ENCODE peak calls at places on chromosomes 12 and 14, in ten cellular contexts. K, X, U, C, Y, N, T, Z, D and E are unnamed samples.

GRCh38 chr14:105299654-105300541 is 903 bp downstream of the BRF1 start:
- DNase-seq in T (no peak), Y (peak; percentile 14), U (no peak), K (no peak), C (no peak), N (peak; percentile 37), X (no peak), Z (no peak), D (no peak), E (peak; percentile 37)

GRCh38 chr12:31521972-31522371 is 69.0 kb downstream of the DENND5B start:
- DNase-seq in X (no peak), C (no peak), K (no peak), N (no peak), T (no peak), D (no peak), U (no peak), Z (no peak), Y (no peak), E (no peak)

GRCh38 chr12:109346920-109347319 is 780 bp upstream of the MYO1H start:
- DNase-seq in Y (no peak), U (peak; percentile 37), T (peak; percentile 21), D (no peak), Z (no peak), C (no peak), K (no peak), N (no peak), X (no peak), E (peak; percentile 36)

GRCh38 chr14:102603293-102603907 is 11.0 kb downstream of the RCOR1 start:
- DNase-seq in C (no peak), N (no peak), X (no peak), K (no peak), U (no peak), Y (no peak), T (no peak), Z (no peak), D (no peak), E (no peak)

GRCh38 chr12:30138483-30138882 is 354.7 kb upstream of the TMTC1 start:
- DNase-seq in U (no peak), N (no peak), Z (no peak), C (no peak), T (no peak), Y (no peak), K (no peak), D (no peak), X (no peak), E (no peak)

GRCh38 chr12:25313591-25313990 is 62.9 kb upstream of the KRAS start:
- DNase-seq in U (no peak), Z (no peak), Y (no peak), N (no peak), T (no peak), D (no peak), C (no peak), K (no peak), X (no peak), E (no peak)

GRCh38 chr12:1509703-1510395 is 84.5 kb downstream of the FBXL14 start:
- DNase-seq in U (no peak), K (no peak), C (no peak), T (no peak), D (no peak), X (no peak), Z (no peak), N (no peak), Y (no peak), E (no peak)

GRCh38 chr14:61927521-61927920 is 165.3 kb downstream of the SNAPC1 start:
- DNase-seq in K (no peak), N (no peak), Y (no peak), Z (no peak), C (no peak), D (no peak), U (no peak), X (no peak), T (no peak), E (no peak)

GRCh38 chr12:57110189-57111045 is 745 bp downstream of the STAT6 start:
- DNase-seq in K (peak; percentile 64), D (no peak), C (no peak), U (peak; percentile 93), Y (peak; percentile 59), T (peak; percentile 84), Z (peak; percentile 77), X (no peak), N (peak; percentile 15), E (peak; percentile 96)

GRCh38 chr14:52299692-52300278 is 14.3 kb upstream of the PTGER2 start:
- DNase-seq in Y (peak; percentile 47), T (peak; percentile 31), X (no peak), N (peak; percentile 59), Z (peak; percentile 59), U (no peak), C (peak; percentile 31), D (no peak), K (peak; percentile 54), E (peak; percentile 61)

GRCh38 chr12:67333649-67334048 is 64.5 kb downstream of the CAND1 start:
- DNase-seq in X (no peak), T (no peak), D (no peak), C (no peak), Z (no peak), Y (no peak), N (no peak), U (no peak), K (no peak), E (no peak)

GRCh38 chr14:105388110-105388951 is 10.0 kb upstream of the TEX22 start:
- DNase-seq in T (no peak), K (no peak), Y (no peak), D (no peak), C (no peak), U (no peak), Z (no peak), X (no peak), N (no peak), E (no peak)

GRCh38 chr12:30792648-30793499 is 38.1 kb upstream of the CAPRIN2 start:
- DNase-seq in D (no peak), T (no peak), C (peak; percentile 45), Y (peak; percentile 31), Z (peak; percentile 18), K (no peak), U (no peak), X (no peak), N (no peak), E (no peak)

GRCh38 chr12:109418848-109419474 is 58.1 kb downstream of the KCTD10 start:
- DNase-seq in Z (no peak), D (no peak), T (no peak), X (no peak), U (no peak), C (no peak), N (no peak), K (no peak), Y (no peak), E (no peak)

GRCh38 chr12:125376422-125376821 is 311.2 kb downstream of the AACS start:
- DNase-seq in Y (no peak), K (no peak), Z (no peak), U (no peak), D (no peak), C (no peak), N (no peak), T (no peak), X (no peak), E (no peak)
- TF ChIP-seq MAX in Y (no peak), K (no peak), Z (no peak), U (no peak), D (no peak), C (no peak), N (no peak), T (no peak), X (no peak), E (no peak)

DNA sequence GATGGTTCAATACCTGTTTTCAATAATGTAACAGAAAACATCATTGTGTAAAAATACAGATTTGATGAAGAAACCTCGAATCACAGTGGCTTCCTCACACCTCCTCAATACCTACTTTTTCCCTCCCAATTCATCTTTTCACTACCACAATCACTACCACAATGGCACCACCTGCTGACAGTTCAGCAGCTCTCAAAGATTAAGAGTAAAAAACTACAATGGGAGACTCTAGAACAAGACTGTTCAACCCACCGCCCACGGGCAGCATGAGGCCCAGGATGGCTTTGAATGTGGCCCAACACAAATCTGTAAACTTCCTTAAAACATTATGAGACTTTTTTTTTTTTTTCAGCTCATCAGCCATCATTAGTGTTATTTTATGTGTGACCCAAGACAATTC is 15.2 kb downstream of the MED6 start:
- DNase-seq in Y (no peak), Z (no peak), C (no peak), T (no peak), U (no peak), D (no peak), X (no peak), N (no peak), K (no peak), E (peak; percentile 17)
- TF ChIP-seq CTCF in Y (no peak), Z (peak; percentile 26), C (peak; percentile 21), T (peak; percentile 11), U (no peak), D (peak; percentile 37), X (no peak), N (no peak), K (no peak), E (no peak)

DNA sequence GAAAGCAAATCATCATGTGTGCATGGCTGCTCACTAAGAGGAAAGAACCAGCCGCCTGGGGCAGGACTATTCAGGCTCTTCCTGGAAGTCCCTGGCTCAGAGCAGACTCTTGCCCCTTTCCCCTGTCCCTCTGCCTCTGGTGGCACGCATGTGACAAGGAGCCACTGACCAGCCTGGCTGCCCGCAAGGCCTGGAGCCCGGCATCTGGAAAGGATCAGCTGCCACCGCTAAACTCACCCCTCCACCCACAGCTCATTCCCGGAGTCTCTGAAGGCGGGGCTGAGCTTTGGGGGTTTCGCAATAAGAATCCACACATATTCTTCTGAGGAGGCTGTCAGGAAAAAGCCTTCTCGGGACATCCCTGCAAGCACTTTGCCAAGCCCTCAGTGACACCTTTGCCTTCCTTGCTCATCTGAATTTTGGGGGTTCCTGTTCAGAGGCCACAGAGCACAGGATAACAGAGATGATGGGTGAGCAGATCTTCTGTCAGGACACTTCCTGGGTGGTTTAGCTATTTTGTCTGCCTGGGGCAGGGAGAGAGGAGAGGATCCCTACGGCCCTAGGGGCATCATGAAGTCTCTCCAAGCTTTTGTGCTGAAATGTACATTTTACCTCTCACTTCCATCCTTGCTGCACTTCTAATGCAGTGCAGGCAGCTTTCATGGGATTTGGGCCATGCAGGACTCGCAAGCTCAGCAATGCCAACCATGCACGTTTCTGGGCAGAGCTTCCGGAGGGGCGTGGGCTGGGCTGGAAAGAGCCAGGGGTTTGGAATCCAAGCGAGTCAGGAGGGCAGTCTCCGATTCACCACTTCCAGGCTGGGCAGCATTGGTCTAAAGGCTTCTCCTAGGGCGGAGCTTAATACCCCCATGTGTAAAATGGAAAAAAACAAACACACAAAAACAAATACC is 124.8 kb upstream of the MAP1LC3B2 start:
- DNase-seq in Z (no peak), T (peak; percentile 46), U (peak; percentile 63), Y (peak; percentile 59), D (no peak), N (peak; percentile 87), C (peak; percentile 91), K (peak; percentile 81), X (peak; percentile 38), E (peak; percentile 80)
- TF ChIP-seq MAX in Z (no peak), T (no peak), U (no peak), Y (no peak), D (no peak), N (peak; percentile 84), C (no peak), K (peak; percentile 74), X (peak; percentile 33), E (no peak)

DNA sequence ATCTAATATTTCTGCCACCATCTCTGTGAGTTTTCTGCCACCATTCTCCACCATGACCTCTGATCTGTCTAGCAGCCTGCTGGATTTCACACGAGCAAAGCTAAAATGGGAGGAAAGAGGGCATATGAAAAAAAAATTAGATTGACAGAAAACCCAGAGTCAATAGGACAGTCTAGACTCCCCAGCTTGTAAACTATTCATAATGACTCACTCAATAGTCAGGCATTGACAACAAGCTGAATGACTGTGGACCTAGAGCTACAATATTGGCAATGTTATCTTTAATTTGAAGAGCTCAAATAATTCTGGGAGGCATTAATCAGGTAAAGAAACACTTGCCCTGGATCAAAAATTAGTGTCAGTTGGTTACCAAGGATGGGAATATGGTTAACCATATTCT is 91.8 kb upstream of the BCL2L14 start:
- DNase-seq in X (no peak), C (no peak), Y (no peak), N (no peak), K (no peak), T (no peak), Z (no peak), U (no peak), D (no peak), E (no peak)
- TF ChIP-seq CTCF in X (no peak), C (no peak), Y (no peak), N (no peak), K (no peak), T (no peak), Z (no peak), U (no peak), D (no peak), E (no peak)